ENCODE peak calls at places on chromosomes 7 and 10, in four cellular contexts. I, G, M and V are unnamed samples. For H3K4me1, the result is how much of the 10 kb centered on the place peaks cover.

GRCh38 chr7:119197872-119198527 is 973.5 kb downstream of the ANKRD7 start:
- DNase-seq in I (peak), G (peak), M (peak), V (peak)

GRCh38 chr10:130463104-130463875 is 327.1 kb downstream of the GLRX3 start:
- DNase-seq in I (no peak), G (no peak), M (no peak), V (no peak)

GRCh38 chr10:85976267-85976793 is 390.3 kb downstream of the GRID1 start:
- DNase-seq in I (no peak), G (no peak), M (no peak), V (no peak)

GRCh38 chr7:159023746-159024145 is 120.9 kb downstream of the VIPR2 start:
- DNase-seq in I (no peak), G (no peak), M (no peak), V (no peak)

GRCh38 chr10:43846187-43846680 is 197.6 kb upstream of the ZNF32 start:
- DNase-seq in I (no peak), G (no peak), M (no peak), V (no peak)

GRCh38 chr7:2479276-2480070 is 3.3 kb upstream of the GRIFIN start:
- DNase-seq in I (no peak), G (no peak), M (no peak), V (no peak)

GRCh38 chr7:24979470-24979862 is 512 bp downstream of the OSBPL3 start:
- DNase-seq in I (peak), G (peak), M (peak), V (peak)

GRCh38 chr10:86152911-86153310 is 213.7 kb downstream of the GRID1 start:
- DNase-seq in I (no peak), G (no peak), M (no peak), V (no peak)

GRCh38 chr7:81929386-81929785 is 159.5 kb upstream of the HGF start:
- DNase-seq in I (no peak), G (no peak), M (no peak), V (no peak)

GRCh38 chr10:102596506-102596971 is 47.7 kb upstream of the TRIM8 start:
- DNase-seq in I (peak), G (peak), M (peak), V (peak)

GRCh38 chr7:128938524-128939074 is 872 bp downstream of the IRF5 start:
- DNase-seq in I (no peak), G (no peak), M (no peak), V (no peak)

GRCh38 chr7:24701232-24701898 is 55.9 kb downstream of the GSDME start:
- DNase-seq in I (no peak), G (peak), M (peak), V (no peak)

GRCh38 chr10:122494833-122495232 is 33.5 kb downstream of the HTRA1 start:
- DNase-seq in I (no peak), G (peak), M (no peak), V (no peak)

GRCh38 chr10:93859049-93859655 is 34.6 kb upstream of the SLC35G1 start:
- DNase-seq in I (no peak), G (peak), M (no peak), V (no peak)

GRCh38 chr7:76372984-76373833 is 14.4 kb upstream of the YWHAG start:
- DNase-seq in I (no peak), G (peak), M (peak), V (no peak)

GRCh38 chr7:80346704-80347103 is 165.2 kb downstream of the GNAT3 start:
- DNase-seq in I (no peak), G (peak), M (no peak), V (no peak)

GRCh38 chr7:77657427-77658331 is 38.6 kb upstream of the RSBN1L start:
- DNase-seq in I (peak), G (peak), M (peak), V (peak)

GRCh38 chr10:71278691-71279588 is 40.1 kb upstream of the SLC29A3 start:
- DNase-seq in I (no peak), G (no peak), M (no peak), V (no peak)
- H3K4me1 ChIP-seq in I (under half), G (under half), M (under half), V (under half)

DNA sequence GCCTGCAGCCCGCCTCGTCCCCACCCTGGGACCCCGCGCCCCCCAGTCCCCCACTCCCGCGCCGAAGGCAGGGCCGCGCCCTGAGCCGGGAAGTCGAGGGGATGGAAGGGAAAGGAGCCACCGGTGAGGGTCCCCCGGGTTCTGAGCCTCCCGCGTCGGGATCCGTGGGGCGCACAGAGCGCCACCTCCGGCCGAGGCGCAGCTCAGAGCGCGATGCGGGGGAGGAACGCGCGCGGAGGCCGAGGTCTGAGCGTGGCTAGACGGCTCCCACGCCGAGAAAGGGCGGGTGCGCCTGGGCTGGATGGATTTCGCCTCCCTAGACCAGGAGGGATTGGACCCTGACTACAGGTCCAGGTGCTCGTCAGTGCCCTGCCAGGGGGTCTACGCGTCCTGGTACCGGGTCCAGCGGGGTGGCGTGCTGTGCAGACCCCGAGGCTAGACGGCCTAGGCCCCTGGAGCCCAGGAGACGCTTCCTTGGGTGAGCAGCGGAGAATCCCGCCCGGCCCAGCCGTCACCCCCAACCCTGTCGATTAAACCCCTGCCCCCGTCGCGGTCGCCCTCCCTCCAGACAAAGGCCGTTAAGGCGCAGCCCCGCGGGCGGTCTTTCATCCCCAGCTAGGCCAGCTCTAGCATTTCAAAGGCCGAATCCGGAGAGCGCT is 986 bp upstream of the PDGFA start:
- DNase-seq in I (no peak), G (no peak), M (peak), V (no peak)
- TF ChIP-seq CTCF in I (no peak), G (peak), M (peak), V (no peak)

GRCh38 chr7:131223151-131223550 is 104.5 kb upstream of the MKLN1 start:
- DNase-seq in I (no peak), G (no peak), M (no peak), V (no peak)

GRCh38 chr7:131224996-131225395 is 102.7 kb upstream of the MKLN1 start:
- DNase-seq in I (no peak), G (no peak), M (no peak), V (no peak)

GRCh38 chr7:131226116-131226562 is 101.5 kb upstream of the MKLN1 start:
- DNase-seq in I (peak), G (no peak), M (peak), V (peak)

GRCh38 chr7:131222171-131222570 is 105.5 kb upstream of the MKLN1 start:
- DNase-seq in I (no peak), G (no peak), M (no peak), V (no peak)

GRCh38 chr7:131225619-131226101 is 102.0 kb upstream of the MKLN1 start:
- DNase-seq in I (peak), G (no peak), M (peak), V (peak)
- H3K4me1 ChIP-seq in I (under half), G (under half), M (under half), V (under half)

GRCh38 chr7:15007507-15007906 is 105.0 kb upstream of the DGKB start:
- DNase-seq in I (peak), G (peak), M (peak), V (no peak)
- TF ChIP-seq CTCF in I (peak), G (peak), M (no peak), V (peak)

DNA sequence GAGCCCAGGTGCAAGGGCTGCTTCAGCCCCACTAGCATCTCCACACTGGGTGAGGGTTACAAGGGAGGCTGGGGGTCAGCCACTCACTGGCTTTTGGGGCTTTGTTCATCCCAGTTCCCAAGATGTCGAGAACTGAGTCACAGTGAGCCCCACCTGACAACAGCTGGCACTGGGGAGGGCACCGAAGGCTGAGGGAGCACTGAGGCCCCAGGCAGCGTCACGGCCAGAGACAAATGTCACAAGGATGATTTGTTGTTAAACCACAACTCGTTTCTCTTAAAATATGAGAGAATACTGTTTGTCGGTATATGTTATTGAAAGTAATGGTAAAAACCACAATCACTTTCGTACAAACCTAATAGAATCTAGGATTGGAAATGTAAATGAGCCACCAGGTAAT is 219.9 kb downstream of the CELF2 start:
- DNase-seq in I (no peak), G (no peak), M (no peak), V (no peak)
- H3K4me1 ChIP-seq in I (under half), G (under half), M (under half), V (under half)